ENCODE peak calls at places on chromosomes 16 and 17, in four cellular contexts. P is brain microvascular endothelial cell; D is NCI-H1105 treated with DMSO at 0.1 percent for 48 hours; W is stimulated activated CD8-positive, alpha-beta memory T cell treated with anti-CD3 and anti-CD28 coated beads, Interleukin-12 subunit alpha, Interleukin-12 subunit beta, amount 100 ng/mL, for 4 hours. V is an unnamed sample.

GRCh38 chr16:75160386-75160785 is 12.1 kb downstream of the ZFP1 start:
- DNase-seq in D (no peak), W (no peak), P (no peak), V (no peak)

GRCh38 chr17:55814377-55814776 is 63.5 kb downstream of the PCTP start:
- DNase-seq in D (no peak), P (no peak), W (no peak), V (no peak)

GRCh38 chr17:74739227-74739831 is 2.3 kb downstream of the RAB37 start:
- DNase-seq in D (no peak), W (no peak), P (no peak), V (no peak)

GRCh38 chr17:41186872-41187271 is 2.2 kb upstream of the KRTAP4-1 start:
- DNase-seq in D (no peak), W (no peak), P (no peak), V (no peak)

GRCh38 chr16:1691956-1692355 is 13.9 kb downstream of the JPT2 start:
- DNase-seq in W (no peak), P (peak), D (no peak), V (peak)

GRCh38 chr16:29769507-29769906 is 8.5 kb upstream of the ZG16 start:
- DNase-seq in W (no peak), D (no peak), P (no peak), V (no peak)

GRCh38 chr17:56297142-56297541 is 143.9 kb downstream of the ANKFN1 start:
- DNase-seq in D (no peak), P (no peak), W (no peak), V (no peak)

GRCh38 chr16:84518804-84519341 is 14.4 kb upstream of the MEAK7 start:
- DNase-seq in W (peak), P (no peak), D (peak), V (no peak)

GRCh38 chr16:49459953-49460735 is 86.5 kb downstream of the C16orf78 start:
- DNase-seq in W (no peak), D (no peak), P (no peak), V (no peak)

GRCh38 chr16:57562066-57562465 is 19.6 kb downstream of the ADGRG5 start:
- DNase-seq in P (no peak), D (no peak), W (no peak), V (no peak)

GRCh38 chr17:39199673-39199985 is 454 bp upstream of the RPL19 start:
- DNase-seq in P (no peak), W (no peak), D (no peak), V (no peak)

GRCh38 chr17:66602659-66603363 is 232.1 kb upstream of the CACNG5 start:
- DNase-seq in P (peak), D (no peak), W (no peak), V (peak)

GRCh38 chr17:68379150-68379510 is 78.2 kb downstream of the WIPI1 start:
- DNase-seq in P (no peak), D (no peak), W (no peak), V (no peak)

GRCh38 chr16:30977502-30977901 is 7.5 kb upstream of the HSD3B7 start:
- DNase-seq in D (no peak), W (no peak), P (no peak), V (no peak)

GRCh38 chr16:66695935-66696668 is 441 bp downstream of the CMTM4 start:
- DNase-seq in P (no peak), D (peak), W (no peak), V (no peak)

GRCh38 chr17:40986920-40987319 is 2.8 kb upstream of the KRT40 start:
- DNase-seq in W (no peak), D (no peak), P (no peak), V (no peak)

GRCh38 chr17:81251091-81251942 is 12.2 kb downstream of the NDUFAF8 start:
- DNase-seq in P (no peak), W (no peak), D (peak), V (no peak)

GRCh38 chr16:88785106-88785924 is at the start of gene PIEZO1:
- DNase-seq in P (no peak), D (no peak), W (peak), V (peak)

GRCh38 chr16:85757341-85757822 is 6.5 kb upstream of the C16orf74 start:
- DNase-seq in P (peak), D (no peak), W (no peak), V (peak)

GRCh38 chr16:78402797-78403196 is 303.3 kb downstream of the WWOX start:
- DNase-seq in D (no peak), W (no peak), P (no peak), V (no peak)

GRCh38 chr17:32486701-32487459 is at the start of gene CDK5R1:
- DNase-seq in D (peak), P (no peak), W (peak), V (peak)

GRCh38 chr16:89167425-89167941 is 4.1 kb upstream of the CDH15 start:
- DNase-seq in P (peak), W (peak), D (peak), V (peak)

GRCh38 chr17:5702951-5703510 is 118.7 kb upstream of the NLRP1 start:
- DNase-seq in W (no peak), D (peak), P (no peak), V (no peak)

GRCh38 chr17:53722407-53722806 is 100.3 kb upstream of the KIF2B start:
- DNase-seq in P (peak), D (no peak), W (no peak), V (peak)